ENCODE peak calls at places on chromosomes 4 and X, in ten cellular contexts. One of them, this sample, is unnamed.
A peak's percentile ranks its signal among the peaks of the same experiment; 100 is the strongest.

GRCh38 chr4:8275511-8275910 is 6.0 kb downstream of the HTRA3 start:
- DNase-seq in HepG2: no peak
- DNase-seq in IMR-90: no peak
- DNase-seq in Peyer's patch: no peak
- DNase-seq in adrenal gland: no peak
- DNase-seq in transverse colon: no peak
- DNase-seq in heart left ventricle: peak; percentile 36
- DNase-seq in testis: no peak
- DNase-seq in prostate gland: no peak
- DNase-seq in tibial nerve: no peak
- DNase-seq in this sample: no peak

GRCh38 chrX:39854772-39855747 is 242.7 kb downstream of the BCOR start:
- DNase-seq in HepG2: no peak
- DNase-seq in IMR-90: no peak
- DNase-seq in Peyer's patch: peak; percentile 75
- DNase-seq in adrenal gland: no peak
- DNase-seq in transverse colon: peak; percentile 53
- DNase-seq in heart left ventricle: no peak
- DNase-seq in testis: no peak
- DNase-seq in prostate gland: no peak
- DNase-seq in tibial nerve: no peak
- DNase-seq in this sample: no peak

GRCh38 chrX:10549280-10549679 is 71.1 kb downstream of the MID1 start:
- DNase-seq in HepG2: no peak
- DNase-seq in IMR-90: no peak
- DNase-seq in Peyer's patch: no peak
- DNase-seq in adrenal gland: no peak
- DNase-seq in transverse colon: peak; percentile 49
- DNase-seq in heart left ventricle: no peak
- DNase-seq in testis: no peak
- DNase-seq in prostate gland: peak; percentile 7
- DNase-seq in tibial nerve: no peak
- DNase-seq in this sample: no peak

GRCh38 chrX:34866636-34867035 is 76.0 kb upstream of the FAM47B start:
- DNase-seq in HepG2: no peak
- DNase-seq in IMR-90: peak; percentile 41
- DNase-seq in Peyer's patch: no peak
- DNase-seq in adrenal gland: no peak
- DNase-seq in transverse colon: no peak
- DNase-seq in heart left ventricle: no peak
- DNase-seq in testis: no peak
- DNase-seq in prostate gland: no peak
- DNase-seq in tibial nerve: no peak
- DNase-seq in this sample: no peak

GRCh38 chr4:52244773-52245360 is 193.8 kb downstream of the SPATA18 start:
- DNase-seq in HepG2: no peak
- DNase-seq in IMR-90: no peak
- DNase-seq in Peyer's patch: no peak
- DNase-seq in adrenal gland: peak; percentile 18
- DNase-seq in transverse colon: no peak
- DNase-seq in heart left ventricle: no peak
- DNase-seq in testis: no peak
- DNase-seq in prostate gland: no peak
- DNase-seq in tibial nerve: no peak
- DNase-seq in this sample: peak; percentile 59

GRCh38 chrX:67290489-67291220 is 253.2 kb upstream of the AR start:
- DNase-seq in HepG2: no peak
- DNase-seq in IMR-90: no peak
- DNase-seq in Peyer's patch: no peak
- DNase-seq in adrenal gland: no peak
- DNase-seq in transverse colon: no peak
- DNase-seq in heart left ventricle: no peak
- DNase-seq in testis: no peak
- DNase-seq in prostate gland: no peak
- DNase-seq in tibial nerve: no peak
- DNase-seq in this sample: no peak

GRCh38 chr4:137495578-137495977 is 36.7 kb downstream of the PCDH18 start:
- DNase-seq in HepG2: no peak
- DNase-seq in IMR-90: no peak
- DNase-seq in Peyer's patch: no peak
- DNase-seq in adrenal gland: no peak
- DNase-seq in transverse colon: no peak
- DNase-seq in heart left ventricle: no peak
- DNase-seq in testis: no peak
- DNase-seq in prostate gland: no peak
- DNase-seq in tibial nerve: no peak
- DNase-seq in this sample: no peak

GRCh38 chrX:45762699-45763647 is 562.3 kb upstream of the DIPK2B start:
- DNase-seq in HepG2: no peak
- DNase-seq in IMR-90: no peak
- DNase-seq in Peyer's patch: no peak
- DNase-seq in adrenal gland: no peak
- DNase-seq in transverse colon: no peak
- DNase-seq in heart left ventricle: no peak
- DNase-seq in testis: no peak
- DNase-seq in prostate gland: no peak
- DNase-seq in tibial nerve: no peak
- DNase-seq in this sample: no peak

DNA sequence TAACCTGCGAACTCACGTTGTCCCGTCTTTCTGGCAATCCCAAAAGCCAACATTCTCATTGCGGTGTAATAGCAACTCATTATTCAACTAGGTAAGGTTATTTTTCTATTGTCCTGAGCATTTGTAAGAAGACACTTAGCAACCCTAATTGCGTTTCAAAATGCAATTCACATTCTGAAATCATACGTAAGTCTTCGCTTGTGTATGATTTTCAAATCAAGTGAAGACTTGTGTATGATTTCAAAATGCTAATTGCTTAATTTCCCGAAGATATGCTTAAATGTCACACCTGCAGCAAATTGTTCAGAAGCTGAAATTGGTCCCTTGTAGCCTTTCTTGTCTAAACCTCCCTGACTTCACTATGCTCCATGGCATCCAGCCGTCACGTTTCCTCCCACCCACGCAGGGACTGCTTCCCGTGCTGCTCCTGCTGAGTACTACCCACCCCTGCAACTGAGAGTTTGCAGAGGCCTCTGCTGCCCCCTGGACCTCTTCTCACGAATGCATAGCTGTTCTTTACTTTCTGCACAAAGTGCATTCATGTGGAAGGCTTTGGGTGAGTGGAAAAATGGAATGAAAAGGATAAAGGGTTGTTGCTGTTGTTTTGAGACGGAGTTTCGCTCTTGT is 40.8 kb upstream of the CLDN24 start:
- DNase-seq in HepG2: peak; percentile 14
- DNase-seq in IMR-90: peak; percentile 57
- DNase-seq in Peyer's patch: no peak
- DNase-seq in adrenal gland: no peak
- DNase-seq in transverse colon: no peak
- DNase-seq in heart left ventricle: no peak
- DNase-seq in testis: no peak
- DNase-seq in prostate gland: no peak
- DNase-seq in tibial nerve: no peak
- DNase-seq in this sample: no peak
- H3K4me3 ChIP-seq in HepG2: no peak overlapping the region
- H3K4me3 ChIP-seq in IMR-90: no peak overlapping the region
- H3K4me3 ChIP-seq in Peyer's patch: no peak overlapping the region
- H3K4me3 ChIP-seq in adrenal gland: no peak overlapping the region
- H3K4me3 ChIP-seq in transverse colon: no peak overlapping the region
- H3K4me3 ChIP-seq in heart left ventricle: no peak overlapping the region
- H3K4me3 ChIP-seq in testis: no peak overlapping the region
- H3K4me3 ChIP-seq in prostate gland: no peak overlapping the region
- H3K4me3 ChIP-seq in tibial nerve: no peak overlapping the region
- H3K4me3 ChIP-seq in this sample: no peak overlapping the region

GRCh38 chrX:49071877-49072711 is 1.7 kb downstream of the PRAF2 start:
- DNase-seq in HepG2: no peak
- DNase-seq in IMR-90: peak; percentile 67
- DNase-seq in Peyer's patch: peak; percentile 68
- DNase-seq in adrenal gland: peak; percentile 84
- DNase-seq in transverse colon: peak; percentile 55
- DNase-seq in heart left ventricle: peak; percentile 82
- DNase-seq in testis: peak; percentile 77
- DNase-seq in prostate gland: peak; percentile 75
- DNase-seq in tibial nerve: peak; percentile 62
- DNase-seq in this sample: peak; percentile 91
- TF ChIP-seq POLR2A in HepG2: no peak
- TF ChIP-seq POLR2A in IMR-90: no peak
- TF ChIP-seq POLR2A in Peyer's patch: no peak
- TF ChIP-seq POLR2A in adrenal gland: no peak
- TF ChIP-seq POLR2A in transverse colon: no peak
- TF ChIP-seq POLR2A in heart left ventricle: no peak
- TF ChIP-seq POLR2A in testis: no peak
- TF ChIP-seq POLR2A in prostate gland: no peak
- TF ChIP-seq POLR2A in tibial nerve: no peak
- TF ChIP-seq POLR2A in this sample: no peak

GRCh38 chrX:16822723-16823122 is 36.5 kb downstream of the TXLNG start:
- DNase-seq in HepG2: no peak
- DNase-seq in IMR-90: peak; percentile 79
- DNase-seq in Peyer's patch: no peak
- DNase-seq in adrenal gland: no peak
- DNase-seq in transverse colon: no peak
- DNase-seq in heart left ventricle: no peak
- DNase-seq in testis: no peak
- DNase-seq in prostate gland: no peak
- DNase-seq in tibial nerve: no peak
- DNase-seq in this sample: no peak

GRCh38 chrX:16825306-16826035 is 39.2 kb downstream of the TXLNG start:
- DNase-seq in HepG2: peak; percentile 25
- DNase-seq in IMR-90: peak; percentile 42
- DNase-seq in Peyer's patch: no peak
- DNase-seq in adrenal gland: no peak
- DNase-seq in transverse colon: no peak
- DNase-seq in heart left ventricle: no peak
- DNase-seq in testis: no peak
- DNase-seq in prostate gland: no peak
- DNase-seq in tibial nerve: no peak
- DNase-seq in this sample: no peak

DNA sequence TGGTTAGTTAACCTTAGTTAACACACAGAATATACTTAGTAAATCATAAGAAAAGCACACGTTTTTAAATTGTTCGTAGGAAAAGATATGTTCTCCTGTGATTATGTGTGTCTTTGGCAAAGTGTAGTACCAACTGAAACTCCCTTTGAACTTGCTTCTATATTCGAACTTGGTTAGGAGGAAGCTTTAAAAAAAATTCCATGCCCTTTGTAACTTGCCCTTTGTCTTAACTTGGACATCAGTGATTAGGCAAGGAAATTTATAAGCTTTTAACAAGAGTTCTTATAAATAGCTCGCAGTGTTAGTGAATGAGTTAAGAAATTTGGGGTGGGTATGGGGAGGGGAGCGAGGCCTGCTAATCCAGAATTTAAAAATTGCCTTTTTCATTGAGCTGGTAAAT is 33.4 kb downstream of the TXLNG start:
- DNase-seq in HepG2: no peak
- DNase-seq in IMR-90: no peak
- DNase-seq in Peyer's patch: no peak
- DNase-seq in adrenal gland: no peak
- DNase-seq in transverse colon: no peak
- DNase-seq in heart left ventricle: no peak
- DNase-seq in testis: no peak
- DNase-seq in prostate gland: no peak
- DNase-seq in tibial nerve: no peak
- DNase-seq in this sample: no peak
- H3K27ac ChIP-seq in HepG2: no peak overlapping the region
- H3K27ac ChIP-seq in IMR-90: no peak overlapping the region
- H3K27ac ChIP-seq in Peyer's patch: no peak overlapping the region
- H3K27ac ChIP-seq in adrenal gland: no peak overlapping the region
- H3K27ac ChIP-seq in transverse colon: no peak overlapping the region
- H3K27ac ChIP-seq in heart left ventricle: no peak overlapping the region
- H3K27ac ChIP-seq in testis: no peak overlapping the region
- H3K27ac ChIP-seq in prostate gland: no peak overlapping the region
- H3K27ac ChIP-seq in tibial nerve: no peak overlapping the region
- H3K27ac ChIP-seq in this sample: no peak overlapping the region

GRCh38 chrX:47158781-47159180 is 13.8 kb downstream of the RBM10 start:
- DNase-seq in HepG2: no peak
- DNase-seq in IMR-90: no peak
- DNase-seq in Peyer's patch: no peak
- DNase-seq in adrenal gland: no peak
- DNase-seq in transverse colon: no peak
- DNase-seq in heart left ventricle: no peak
- DNase-seq in testis: no peak
- DNase-seq in prostate gland: no peak
- DNase-seq in tibial nerve: no peak
- DNase-seq in this sample: no peak

GRCh38 chrX:47166126-47166525 is 21.1 kb downstream of the RBM10 start:
- DNase-seq in HepG2: no peak
- DNase-seq in IMR-90: peak; percentile 32
- DNase-seq in Peyer's patch: peak; percentile 23
- DNase-seq in adrenal gland: no peak
- DNase-seq in transverse colon: no peak
- DNase-seq in heart left ventricle: no peak
- DNase-seq in testis: no peak
- DNase-seq in prostate gland: no peak
- DNase-seq in tibial nerve: no peak
- DNase-seq in this sample: no peak

GRCh38 chrX:47160781-47161180 is 15.8 kb downstream of the RBM10 start:
- DNase-seq in HepG2: no peak
- DNase-seq in IMR-90: no peak
- DNase-seq in Peyer's patch: peak; percentile 32
- DNase-seq in adrenal gland: no peak
- DNase-seq in transverse colon: no peak
- DNase-seq in heart left ventricle: no peak
- DNase-seq in testis: no peak
- DNase-seq in prostate gland: no peak
- DNase-seq in tibial nerve: no peak
- DNase-seq in this sample: no peak

GRCh38 chrX:47164420-47164819 is 19.4 kb downstream of the RBM10 start:
- DNase-seq in HepG2: no peak
- DNase-seq in IMR-90: no peak
- DNase-seq in Peyer's patch: no peak
- DNase-seq in adrenal gland: no peak
- DNase-seq in transverse colon: no peak
- DNase-seq in heart left ventricle: no peak
- DNase-seq in testis: no peak
- DNase-seq in prostate gland: no peak
- DNase-seq in tibial nerve: no peak
- DNase-seq in this sample: no peak

DNA sequence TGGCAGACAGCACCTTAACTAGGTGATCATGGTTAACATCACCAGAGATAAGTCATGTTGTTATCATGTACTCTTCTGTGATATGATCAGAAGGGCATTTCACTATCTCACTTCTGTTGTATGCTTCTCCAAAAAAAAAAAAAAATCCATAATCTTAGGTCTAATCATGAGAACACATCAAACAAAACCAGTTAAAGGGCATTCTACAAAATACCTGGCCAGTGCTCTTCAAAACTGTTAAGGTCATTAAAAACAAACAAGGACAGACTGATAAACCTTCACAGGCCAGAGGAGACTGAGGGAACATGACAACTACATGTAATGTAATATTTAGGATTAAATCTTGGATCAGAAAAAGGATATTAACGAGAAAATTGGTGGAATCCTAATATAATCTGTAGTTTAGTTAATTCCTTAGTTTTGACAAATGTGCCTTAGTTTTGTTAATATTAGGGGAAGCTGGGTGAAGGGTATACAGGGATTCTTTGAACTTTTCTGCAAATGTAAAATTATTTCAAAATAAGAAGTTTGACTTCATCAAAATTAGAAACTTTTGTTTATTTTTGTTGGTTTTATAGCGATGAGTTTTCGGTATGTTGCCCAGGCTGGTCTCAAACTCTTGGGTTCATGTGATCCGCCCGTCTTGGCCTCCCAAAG is 18.0 kb downstream of the RBM10 start:
- DNase-seq in HepG2: no peak
- DNase-seq in IMR-90: no peak
- DNase-seq in Peyer's patch: no peak
- DNase-seq in adrenal gland: no peak
- DNase-seq in transverse colon: no peak
- DNase-seq in heart left ventricle: no peak
- DNase-seq in testis: no peak
- DNase-seq in prostate gland: no peak
- DNase-seq in tibial nerve: no peak
- DNase-seq in this sample: no peak
- H3K4me3 ChIP-seq in HepG2: no peak overlapping the region
- H3K4me3 ChIP-seq in IMR-90: no peak overlapping the region
- H3K4me3 ChIP-seq in Peyer's patch: no peak overlapping the region
- H3K4me3 ChIP-seq in adrenal gland: no peak overlapping the region
- H3K4me3 ChIP-seq in transverse colon: no peak overlapping the region
- H3K4me3 ChIP-seq in heart left ventricle: no peak overlapping the region
- H3K4me3 ChIP-seq in testis: no peak overlapping the region
- H3K4me3 ChIP-seq in prostate gland: no peak overlapping the region
- H3K4me3 ChIP-seq in tibial nerve: no peak overlapping the region
- H3K4me3 ChIP-seq in this sample: no peak overlapping the region